ENCODE peak calls at places on chromosomes 13 and 19, in ten cellular contexts. Q is activated naive CD8-positive, alpha-beta T cell treated with anti-CD3 and anti-CD28 coated beads for 36 hours; N is HFFc6; W is pulmonary artery endothelial cell; R is heart right ventricle; V is posterior vena cava; D is GM13977; A is AG10803; U is H7; F is NK-92 treated with Interleukin-12 subunit alpha and Interleukin-12 subunit beta, amount 100 ng/mL, for 24 hours. M is an unnamed sample.

GRCh38 chr19:58440556-58440955 is 603 bp upstream of the ZNF132 start:
- DNase-seq in Q (no peak), N (no peak), W (no peak), R (no peak), V (no peak), D (no peak), A (no peak), U (peak; percentile 35), F (no peak), M (no peak)

GRCh38 chr13:43232144-43232840 is 208.9 kb downstream of the DNAJC15 start:
- DNase-seq in Q (no peak), N (no peak), W (no peak), R (no peak), V (no peak), D (no peak), A (peak; percentile 34), U (no peak), F (no peak), M (no peak)

GRCh38 chr19:47391510-47392223 is 27.7 kb downstream of the MEIS3 start:
- DNase-seq in Q (peak; percentile 74), N (peak; percentile 51), W (no peak), R (peak; percentile 65), V (peak; percentile 94), D (peak; percentile 81), A (peak; percentile 64), U (peak; percentile 86), F (peak; percentile 50), M (peak; percentile 86)

GRCh38 chr19:1069009-1069779 is 2.2 kb downstream of the ARHGAP45 start:
- DNase-seq in Q (peak; percentile 65), N (no peak), W (no peak), R (peak; percentile 50), V (peak; percentile 94), D (peak; percentile 61), A (no peak), U (no peak), F (peak; percentile 74), M (no peak)

GRCh38 chr13:112871742-112872141 is 97.3 kb upstream of the MCF2L start:
- DNase-seq in Q (no peak), N (no peak), W (no peak), R (no peak), V (no peak), D (no peak), A (no peak), U (no peak), F (no peak), M (no peak)

GRCh38 chr19:38037151-38037611 is 130.2 kb downstream of the SIPA1L3 start:
- DNase-seq in Q (no peak), N (no peak), W (no peak), R (no peak), V (no peak), D (no peak), A (no peak), U (peak; percentile 61), F (no peak), M (no peak)

GRCh38 chr13:79393564-79394249 is 12.3 kb downstream of the RBM26 start:
- DNase-seq in Q (no peak), N (no peak), W (no peak), R (no peak), V (no peak), D (no peak), A (no peak), U (no peak), F (no peak), M (no peak)

GRCh38 chr13:93108111-93108581 is 118.5 kb upstream of the GPC6 start:
- DNase-seq in Q (no peak), N (no peak), W (no peak), R (no peak), V (no peak), D (no peak), A (no peak), U (no peak), F (no peak), M (no peak)

GRCh38 chr19:7450243-7451223 is 38.3 kb downstream of the PEX11G start:
- DNase-seq in Q (no peak), N (no peak), W (peak; percentile 36), R (no peak), V (no peak), D (no peak), A (peak; percentile 23), U (no peak), F (no peak), M (no peak)

GRCh38 chr13:42720116-42720857 is 61.1 kb upstream of the FAM216B start:
- DNase-seq in Q (no peak), N (peak; percentile 94), W (no peak), R (no peak), V (peak; percentile 73), D (no peak), A (peak; percentile 95), U (no peak), F (no peak), M (no peak)

GRCh38 chr19:40549007-40549708 is 27.5 kb upstream of the SHKBP1 start:
- DNase-seq in Q (peak; percentile 84), N (peak; percentile 9), W (no peak), R (peak; percentile 37), V (no peak), D (peak; percentile 89), A (peak; percentile 28), U (peak; percentile 96), F (no peak), M (peak; percentile 91)

GRCh38 chr19:31054430-31054829 is 294.8 kb downstream of the TSHZ3 start:
- DNase-seq in Q (peak; percentile 6), N (peak; percentile 67), W (no peak), R (peak; percentile 14), V (no peak), D (no peak), A (peak; percentile 63), U (peak; percentile 64), F (no peak), M (peak; percentile 70)

GRCh38 chr13:114107686-114108081 is 24.7 kb downstream of the RASA3 start:
- DNase-seq in Q (no peak), N (peak; percentile 87), W (no peak), R (no peak), V (peak; percentile 80), D (no peak), A (peak; percentile 70), U (no peak), F (no peak), M (no peak)

GRCh38 chr19:19737559-19738332 is 4.8 kb upstream of the ZNF14 start:
- DNase-seq in Q (no peak), N (no peak), W (no peak), R (no peak), V (no peak), D (no peak), A (no peak), U (peak; percentile 31), F (no peak), M (peak; percentile 6)

GRCh38 chr13:42707003-42707402 is 74.4 kb upstream of the FAM216B start:
- DNase-seq in Q (no peak), N (no peak), W (no peak), R (no peak), V (no peak), D (no peak), A (peak; percentile 48), U (no peak), F (no peak), M (no peak)

GRCh38 chr13:75760182-75760981 is 124.3 kb downstream of the LMO7 start:
- DNase-seq in Q (peak; percentile 5), N (no peak), W (no peak), R (peak; percentile 10), V (no peak), D (no peak), A (no peak), U (no peak), F (no peak), M (peak; percentile 37)

GRCh38 chr19:35451278-35452096 is 3.4 kb downstream of the FFAR2 start:
- DNase-seq in Q (peak; percentile 33), N (no peak), W (no peak), R (no peak), V (peak; percentile 3), D (peak; percentile 83), A (no peak), U (no peak), F (no peak), M (no peak)

GRCh38 chr13:107421951-107422350 is 793.4 kb downstream of the LIG4 start:
- DNase-seq in Q (no peak), N (no peak), W (no peak), R (no peak), V (no peak), D (no peak), A (no peak), U (no peak), F (no peak), M (no peak)

GRCh38 chr19:58330458-58330857 is 3.7 kb downstream of the ZSCAN22 start:
- DNase-seq in Q (no peak), N (peak; percentile 60), W (no peak), R (no peak), V (no peak), D (no peak), A (peak; percentile 59), U (no peak), F (no peak), M (peak; percentile 46)

GRCh38 chr13:23915308-23915707 is 18.0 kb upstream of the C1QTNF9B start:
- DNase-seq in Q (no peak), N (no peak), W (no peak), R (no peak), V (no peak), D (no peak), A (no peak), U (no peak), F (no peak), M (no peak)

GRCh38 chr19:4083677-4084546 is 17.2 kb upstream of the ZBTB7A start:
- DNase-seq in Q (peak; percentile 60), N (no peak), W (no peak), R (peak; percentile 50), V (no peak), D (peak; percentile 72), A (no peak), U (peak; percentile 80), F (no peak), M (no peak)

GRCh38 chr13:51849145-51850101 is 4.4 kb upstream of the TMEM272 start:
- DNase-seq in Q (peak; percentile 24), N (no peak), W (no peak), R (no peak), V (no peak), D (peak; percentile 55), A (no peak), U (peak; percentile 87), F (peak; percentile 39), M (peak; percentile 85)

GRCh38 chr13:90696254-90696653 is 651.2 kb upstream of the MIR17HG start:
- DNase-seq in Q (no peak), N (peak; percentile 51), W (no peak), R (no peak), V (no peak), D (no peak), A (peak; percentile 45), U (no peak), F (no peak), M (no peak)

GRCh38 chr13:39557285-39557955 is 45.6 kb downstream of the LHFPL6 start:
- DNase-seq in Q (no peak), N (no peak), W (no peak), R (no peak), V (no peak), D (no peak), A (no peak), U (no peak), F (no peak), M (no peak)

GRCh38 chr13:92251815-92252214 is 853.4 kb downstream of the GPC5 start:
- DNase-seq in Q (no peak), N (no peak), W (no peak), R (no peak), V (no peak), D (no peak), A (no peak), U (no peak), F (no peak), M (no peak)

GRCh38 chr19:51019544-51019925 is at the start of gene KLK10:
- DNase-seq in Q (no peak), N (no peak), W (no peak), R (no peak), V (no peak), D (no peak), A (no peak), U (peak; percentile 78), F (no peak), M (no peak)

GRCh38 chr13:43348397-43348796 is 325.0 kb downstream of the DNAJC15 start:
- DNase-seq in Q (no peak), N (peak; percentile 12), W (peak; percentile 46), R (no peak), V (no peak), D (no peak), A (no peak), U (no peak), F (no peak), M (no peak)

GRCh38 chr13:102003848-102004570 is 397.8 kb downstream of the FGF14 start:
- DNase-seq in Q (no peak), N (no peak), W (no peak), R (no peak), V (no peak), D (no peak), A (no peak), U (no peak), F (no peak), M (no peak)